ENCODE peak calls at places on chromosomes 3 and 15, in five cellular contexts. One of them, this sample, is unnamed.

GRCh38 chr15:71136159-71137137 is 21.2 kb downstream of the THSD4 start:
- DNase-seq in HCT116: no peak
- DNase-seq in H1: no peak
- DNase-seq in HepG2: no peak
- DNase-seq in GM12878: no peak
- DNase-seq in this sample: no peak

GRCh38 chr15:45376300-45376928 is 1.9 kb downstream of the GATM start:
- DNase-seq in HCT116: no peak
- DNase-seq in H1: no peak
- DNase-seq in HepG2: no peak
- DNase-seq in GM12878: no peak
- DNase-seq in this sample: no peak

GRCh38 chr3:126718506-126719445 is 14.7 kb downstream of the CHCHD6 start:
- DNase-seq in HCT116: no peak
- DNase-seq in H1: no peak
- DNase-seq in HepG2: no peak
- DNase-seq in GM12878: no peak
- DNase-seq in this sample: no peak

GRCh38 chr3:155995525-155996370 is 124.6 kb upstream of the KCNAB1 start:
- DNase-seq in HCT116: peak
- DNase-seq in H1: no peak
- DNase-seq in HepG2: peak
- DNase-seq in GM12878: no peak
- DNase-seq in this sample: peak

GRCh38 chr15:85772668-85773067 is 22.1 kb downstream of the KLHL25 start:
- DNase-seq in HCT116: no peak
- DNase-seq in H1: no peak
- DNase-seq in HepG2: no peak
- DNase-seq in GM12878: no peak
- DNase-seq in this sample: no peak

GRCh38 chr3:179921500-179921899 is 115.2 kb downstream of the PEX5L start:
- DNase-seq in HCT116: no peak
- DNase-seq in H1: no peak
- DNase-seq in HepG2: no peak
- DNase-seq in GM12878: peak
- DNase-seq in this sample: no peak

GRCh38 chr3:38278841-38279240 is 3.3 kb upstream of the SLC22A14 start:
- DNase-seq in HCT116: no peak
- DNase-seq in H1: no peak
- DNase-seq in HepG2: no peak
- DNase-seq in GM12878: no peak
- DNase-seq in this sample: peak

GRCh38 chr3:23319913-23320312 is 116.8 kb downstream of the UBE2E2 start:
- DNase-seq in HCT116: no peak
- DNase-seq in H1: no peak
- DNase-seq in HepG2: no peak
- DNase-seq in GM12878: no peak
- DNase-seq in this sample: no peak

GRCh38 chr3:187830181-187830580 is 84.9 kb upstream of the BCL6 start:
- DNase-seq in HCT116: no peak
- DNase-seq in H1: no peak
- DNase-seq in HepG2: no peak
- DNase-seq in GM12878: no peak
- DNase-seq in this sample: no peak

GRCh38 chr3:142507241-142507640 is 59.4 kb upstream of the XRN1 start:
- DNase-seq in HCT116: no peak
- DNase-seq in H1: no peak
- DNase-seq in HepG2: no peak
- DNase-seq in GM12878: no peak
- DNase-seq in this sample: no peak

GRCh38 chr3:116391296-116392201 is 53.7 kb downstream of the LSAMP start:
- DNase-seq in HCT116: no peak
- DNase-seq in H1: no peak
- DNase-seq in HepG2: no peak
- DNase-seq in GM12878: no peak
- DNase-seq in this sample: no peak

GRCh38 chr15:90529369-90530249 is at the start of gene CRTC3:
- DNase-seq in HCT116: no peak
- DNase-seq in H1: no peak
- DNase-seq in HepG2: no peak
- DNase-seq in GM12878: no peak
- DNase-seq in this sample: peak

GRCh38 chr15:92928351-92928750 is 28.2 kb downstream of the CHD2 start:
- DNase-seq in HCT116: no peak
- DNase-seq in H1: no peak
- DNase-seq in HepG2: no peak
- DNase-seq in GM12878: no peak
- DNase-seq in this sample: no peak

GRCh38 chr3:88150371-88150770 is 612 bp downstream of the C3orf38 start:
- DNase-seq in HCT116: no peak
- DNase-seq in H1: no peak
- DNase-seq in HepG2: no peak
- DNase-seq in GM12878: no peak
- DNase-seq in this sample: peak

GRCh38 chr3:25782938-25783660 is at the start of gene NGLY1:
- DNase-seq in HCT116: peak
- DNase-seq in H1: no peak
- DNase-seq in HepG2: peak
- DNase-seq in GM12878: no peak
- DNase-seq in this sample: peak

GRCh38 chr15:38176155-38176554 is 76.5 kb upstream of the SPRED1 start:
- DNase-seq in HCT116: no peak
- DNase-seq in H1: no peak
- DNase-seq in HepG2: no peak
- DNase-seq in GM12878: peak
- DNase-seq in this sample: no peak

GRCh38 chr3:3799173-3800075 is at the start of gene LRRN1:
- DNase-seq in HCT116: no peak
- DNase-seq in H1: peak
- DNase-seq in HepG2: no peak
- DNase-seq in GM12878: no peak
- DNase-seq in this sample: no peak

GRCh38 chr15:62976301-62976842 is 66.2 kb upstream of the TPM1 start:
- DNase-seq in HCT116: no peak
- DNase-seq in H1: no peak
- DNase-seq in HepG2: no peak
- DNase-seq in GM12878: no peak
- DNase-seq in this sample: no peak

GRCh38 chr3:184570501-184570900 is 8.9 kb downstream of the EPHB3 start:
- DNase-seq in HCT116: no peak
- DNase-seq in H1: no peak
- DNase-seq in HepG2: no peak
- DNase-seq in GM12878: no peak
- DNase-seq in this sample: no peak

GRCh38 chr15:36136054-36136453 is 443.4 kb upstream of the CDIN1 start:
- DNase-seq in HCT116: no peak
- DNase-seq in H1: no peak
- DNase-seq in HepG2: no peak
- DNase-seq in GM12878: no peak
- DNase-seq in this sample: no peak

GRCh38 chr15:67746450-67746849 is 78.9 kb upstream of the SKOR1 start:
- DNase-seq in HCT116: no peak
- DNase-seq in H1: no peak
- DNase-seq in HepG2: no peak
- DNase-seq in GM12878: no peak
- DNase-seq in this sample: no peak

GRCh38 chr15:47685141-47685870 is 32.0 kb upstream of the SEMA6D start:
- DNase-seq in HCT116: no peak
- DNase-seq in H1: no peak
- DNase-seq in HepG2: no peak
- DNase-seq in GM12878: no peak
- DNase-seq in this sample: no peak

GRCh38 chr3:108100906-108101305 is 10.1 kb upstream of the CD47 start:
- DNase-seq in HCT116: no peak
- DNase-seq in H1: no peak
- DNase-seq in HepG2: no peak
- DNase-seq in GM12878: peak
- DNase-seq in this sample: no peak
- TF ChIP-seq SRF in HCT116: no peak
- TF ChIP-seq SRF in H1: no peak
- TF ChIP-seq SRF in HepG2: no peak
- TF ChIP-seq SRF in GM12878: no peak
- TF ChIP-seq SRF in this sample: no peak

GRCh38 chr15:99212401-99212800 is 37.0 kb downstream of the TTC23 start:
- DNase-seq in HCT116: no peak
- DNase-seq in H1: no peak
- DNase-seq in HepG2: no peak
- DNase-seq in GM12878: no peak
- DNase-seq in this sample: no peak
- TF ChIP-seq SRF in HCT116: no peak
- TF ChIP-seq SRF in H1: no peak
- TF ChIP-seq SRF in HepG2: no peak
- TF ChIP-seq SRF in GM12878: no peak
- TF ChIP-seq SRF in this sample: no peak

DNA sequence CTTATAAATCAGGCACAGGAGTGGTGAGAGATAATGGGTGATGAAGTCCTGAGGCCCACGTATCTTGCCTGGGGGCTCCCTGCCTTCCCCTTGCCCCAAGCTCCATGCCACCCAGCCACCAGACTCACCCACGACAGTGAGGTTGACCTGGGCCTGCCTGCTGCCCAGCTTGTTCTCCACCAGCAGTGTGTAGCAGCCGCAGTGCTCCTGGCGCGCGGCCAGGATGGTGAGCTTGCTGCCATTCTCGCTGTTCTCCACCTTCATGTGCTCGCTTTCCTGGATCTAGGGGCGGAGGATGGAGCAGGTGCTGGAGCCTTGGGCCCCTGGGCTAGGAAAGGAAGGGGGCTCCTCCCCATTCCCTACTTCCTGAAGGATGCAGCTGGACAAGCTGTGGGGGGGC is 79.1 kb upstream of the HACD2 start:
- DNase-seq in HCT116: no peak
- DNase-seq in H1: no peak
- DNase-seq in HepG2: no peak
- DNase-seq in GM12878: no peak
- DNase-seq in this sample: no peak
- TF ChIP-seq SRF in HCT116: no peak
- TF ChIP-seq SRF in H1: no peak
- TF ChIP-seq SRF in HepG2: no peak
- TF ChIP-seq SRF in GM12878: no peak
- TF ChIP-seq SRF in this sample: no peak

GRCh38 chr3:160003520-160004128 is 15.0 kb downstream of the IL12A start:
- DNase-seq in HCT116: peak
- DNase-seq in H1: no peak
- DNase-seq in HepG2: peak
- DNase-seq in GM12878: no peak
- DNase-seq in this sample: peak
- TF ChIP-seq SRF in HCT116: no peak
- TF ChIP-seq SRF in H1: no peak
- TF ChIP-seq SRF in HepG2: no peak
- TF ChIP-seq SRF in GM12878: no peak
- TF ChIP-seq SRF in this sample: no peak

This sample was measured in K562.